ENCODE peak calls at places on chromosomes 2 and 18, in five cellular contexts. Q is colonic mucosa, U is A549, D is left lung, L is breast epithelium. M is an unnamed sample.

GRCh38 chr2:71004857-71005256 is 10.2 kb upstream of the TEX261 start:
- DNase-seq in U (no peak), D (no peak), L (no peak), Q (no peak), M (no peak)

GRCh38 chr2:191463790-191464189 is 214.1 kb upstream of the NABP1 start:
- DNase-seq in L (no peak), U (no peak), D (no peak), Q (no peak), M (no peak)

GRCh38 chr2:180219471-180219870 is 212.4 kb upstream of the CWC22 start:
- DNase-seq in U (no peak), L (no peak), D (no peak), Q (no peak), M (no peak)

GRCh38 chr2:27727257-27727656 is 44.3 kb upstream of the MRPL33 start:
- DNase-seq in D (no peak), U (no peak), Q (peak; percentile 46), L (no peak), M (no peak)

GRCh38 chr2:20621366-20622295 is 29.3 kb downstream of the HS1BP3 start:
- DNase-seq in U (no peak), Q (no peak), L (peak; percentile 35), D (no peak), M (peak; percentile 39)

GRCh38 chr18:79942211-79942610 is 9.2 kb downstream of the SLC66A2 start:
- DNase-seq in D (no peak), Q (peak; percentile 17), L (peak; percentile 15), U (no peak), M (peak; percentile 14)

GRCh38 chr2:23460228-23460627 is 75.2 kb downstream of the KLHL29 start:
- DNase-seq in U (peak; percentile 21), D (no peak), Q (no peak), L (no peak), M (no peak)

GRCh38 chr2:46998551-46998950 is 82.9 kb upstream of the MCFD2 start:
- DNase-seq in L (no peak), Q (no peak), U (no peak), D (no peak), M (no peak)

GRCh38 chr2:97718051-97718882 is 4.9 kb downstream of the ZAP70 start:
- DNase-seq in Q (peak; percentile 33), D (peak; percentile 63), L (no peak), U (no peak), M (no peak)

GRCh38 chr18:44229693-44230108 is 451.0 kb upstream of the SETBP1 start:
- DNase-seq in U (no peak), Q (peak; percentile 49), L (peak; percentile 62), D (peak; percentile 67), M (peak; percentile 48)

GRCh38 chr2:86304416-86304815 is 33.0 kb downstream of the REEP1 start:
- DNase-seq in Q (no peak), L (no peak), D (no peak), U (no peak), M (no peak)

GRCh38 chr2:162244559-162245031 is 1.4 kb upstream of the FAP start:
- DNase-seq in D (peak; percentile 66), L (no peak), U (no peak), Q (no peak), M (peak; percentile 52)

GRCh38 chr2:43131890-43132522 is 94.4 kb downstream of the ZFP36L2 start:
- DNase-seq in L (peak; percentile 76), Q (no peak), D (no peak), U (no peak), M (no peak)

GRCh38 chr2:42048318-42049251 is 764 bp downstream of the PKDCC start:
- DNase-seq in Q (peak; percentile 52), L (no peak), U (no peak), D (no peak), M (no peak)

GRCh38 chr18:68660355-68661183 is 54.3 kb downstream of the TMX3 start:
- DNase-seq in U (peak; percentile 3), Q (no peak), L (no peak), D (no peak), M (no peak)

GRCh38 chr2:26527726-26528125 is 49.8 kb upstream of the OTOF start:
- DNase-seq in D (no peak), Q (no peak), L (peak; percentile 33), U (no peak), M (no peak)

GRCh38 chr2:10141736-10142639 is 19.4 kb downstream of the RRM2 start:
- DNase-seq in L (no peak), U (no peak), D (peak; percentile 82), Q (peak; percentile 37), M (no peak)

GRCh38 chr2:127701651-127702394 is 526 bp downstream of the SFT2D3 start:
- DNase-seq in D (peak; percentile 96), Q (peak; percentile 73), U (peak; percentile 69), L (peak; percentile 76), M (peak; percentile 92)

GRCh38 chr2:71858056-71858455 is 289.6 kb downstream of the CYP26B1 start:
- DNase-seq in U (no peak), L (no peak), D (no peak), Q (no peak), M (no peak)

GRCh38 chr2:238974510-238975166 is 126.8 kb downstream of the TWIST2 start:
- DNase-seq in U (peak; percentile 40), Q (peak; percentile 35), L (no peak), D (no peak), M (no peak)

GRCh38 chr2:26185304-26185928 is 12.5 kb downstream of the GAREM2 start:
- DNase-seq in U (no peak), Q (no peak), D (no peak), L (no peak), M (no peak)

GRCh38 chr2:191521608-191522208 is 156.2 kb upstream of the NABP1 start:
- DNase-seq in L (no peak), Q (no peak), U (peak; percentile 41), D (no peak), M (no peak)

DNA sequence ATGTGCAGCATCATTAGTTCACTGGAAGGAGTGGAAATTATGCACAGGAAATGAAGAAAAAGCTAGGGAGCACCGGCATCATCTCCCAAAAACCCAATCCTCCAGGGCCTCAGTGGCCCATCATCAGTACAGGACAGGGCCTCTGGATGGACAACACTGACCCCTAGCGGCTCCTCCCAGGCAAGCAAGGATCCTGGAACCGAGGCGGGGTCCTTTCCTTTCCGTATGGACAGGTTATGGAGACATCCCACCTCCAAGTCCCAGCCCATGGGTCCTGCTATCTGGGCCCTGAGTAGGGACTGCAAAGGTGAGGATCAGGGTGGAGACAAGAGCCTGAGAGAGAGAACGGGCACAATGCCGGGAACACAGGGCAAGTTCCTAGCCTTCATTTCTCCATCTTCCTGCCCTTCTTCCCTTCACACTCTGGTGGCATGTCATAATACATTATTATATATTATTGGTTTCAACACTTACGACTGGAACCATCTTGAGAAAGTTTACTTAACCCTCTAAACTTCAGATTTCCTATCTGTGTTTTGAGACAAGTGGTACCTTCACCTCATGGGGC is 68.2 kb downstream of the ZNF516 start:
- DNase-seq in U (peak; percentile 34), D (peak; percentile 82), Q (no peak), L (no peak), M (peak; percentile 70)
- TF ChIP-seq CTCF in U (peak; percentile 41), D (peak; percentile 62), Q (peak; percentile 39), L (peak; percentile 39), M (peak; percentile 75)

DNA sequence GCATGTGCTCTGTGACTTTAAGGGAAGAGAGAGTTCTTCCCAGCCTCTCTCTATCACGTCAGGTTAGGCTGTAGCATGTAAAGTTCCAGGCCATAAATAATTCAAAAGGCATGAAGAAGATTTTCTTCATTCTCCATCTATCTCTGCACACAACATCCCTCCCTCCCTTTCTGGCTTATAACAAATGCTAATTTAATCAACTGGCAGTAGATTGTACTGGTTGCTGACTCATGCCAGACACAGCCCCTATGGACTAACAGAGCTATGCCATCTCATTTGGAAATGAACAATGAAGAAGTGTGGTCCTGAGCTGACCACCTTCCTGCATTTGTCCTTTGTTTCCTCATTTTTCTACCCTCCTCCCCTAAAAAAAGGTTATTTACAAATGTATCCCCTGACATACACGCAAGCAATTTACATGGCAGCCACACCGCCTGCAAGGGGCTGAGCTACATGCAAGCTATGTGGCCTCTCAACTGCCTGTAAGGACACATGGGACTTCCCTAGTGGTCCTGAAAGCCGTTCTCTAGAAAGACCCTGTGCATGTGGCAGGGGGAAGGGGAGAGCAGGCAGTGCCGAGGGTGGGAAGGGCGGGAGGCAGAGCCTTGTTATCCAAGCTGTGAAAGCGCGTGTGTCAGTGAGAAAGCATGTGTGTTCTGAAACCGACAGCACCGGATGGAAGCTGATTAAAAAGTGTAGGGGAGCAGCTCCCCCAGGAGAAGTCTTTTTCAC is 90.9 kb upstream of the KLF7 start:
- DNase-seq in D (no peak), Q (no peak), U (no peak), L (no peak), M (no peak)
- H3K4me1 ChIP-seq in D (peaks cover 17% of the 10 kb centered on the region), Q (no peaks in the 10 kb centered on the region), U (peaks cover 91% of the 10 kb centered on the region), L (no peaks in the 10 kb centered on the region), M (peaks cover 48% of the 10 kb centered on the region)

GRCh38 chr18:48928787-48929186 is 22.0 kb downstream of the SMAD7 start:
- DNase-seq in D (peak; percentile 91), L (no peak), U (no peak), Q (peak; percentile 78), M (peak; percentile 88)

GRCh38 chr18:48924621-48925601 is 25.9 kb downstream of the SMAD7 start:
- DNase-seq in Q (peak; percentile 33), L (no peak), D (no peak), U (no peak), M (no peak)

GRCh38 chr18:48923746-48924580 is 26.8 kb downstream of the SMAD7 start:
- DNase-seq in D (no peak), Q (peak; percentile 31), L (no peak), U (no peak), M (no peak)

GRCh38 chr18:48927286-48928080 is 23.3 kb downstream of the SMAD7 start:
- DNase-seq in L (no peak), Q (no peak), D (no peak), U (no peak), M (no peak)

GRCh38 chr18:48926420-48926857 is 24.3 kb downstream of the SMAD7 start:
- DNase-seq in Q (peak; percentile 84), L (no peak), D (no peak), U (no peak), M (no peak)
- TF ChIP-seq CTCF in Q (no peak), L (no peak), D (no peak), U (no peak), M (no peak)

DNA sequence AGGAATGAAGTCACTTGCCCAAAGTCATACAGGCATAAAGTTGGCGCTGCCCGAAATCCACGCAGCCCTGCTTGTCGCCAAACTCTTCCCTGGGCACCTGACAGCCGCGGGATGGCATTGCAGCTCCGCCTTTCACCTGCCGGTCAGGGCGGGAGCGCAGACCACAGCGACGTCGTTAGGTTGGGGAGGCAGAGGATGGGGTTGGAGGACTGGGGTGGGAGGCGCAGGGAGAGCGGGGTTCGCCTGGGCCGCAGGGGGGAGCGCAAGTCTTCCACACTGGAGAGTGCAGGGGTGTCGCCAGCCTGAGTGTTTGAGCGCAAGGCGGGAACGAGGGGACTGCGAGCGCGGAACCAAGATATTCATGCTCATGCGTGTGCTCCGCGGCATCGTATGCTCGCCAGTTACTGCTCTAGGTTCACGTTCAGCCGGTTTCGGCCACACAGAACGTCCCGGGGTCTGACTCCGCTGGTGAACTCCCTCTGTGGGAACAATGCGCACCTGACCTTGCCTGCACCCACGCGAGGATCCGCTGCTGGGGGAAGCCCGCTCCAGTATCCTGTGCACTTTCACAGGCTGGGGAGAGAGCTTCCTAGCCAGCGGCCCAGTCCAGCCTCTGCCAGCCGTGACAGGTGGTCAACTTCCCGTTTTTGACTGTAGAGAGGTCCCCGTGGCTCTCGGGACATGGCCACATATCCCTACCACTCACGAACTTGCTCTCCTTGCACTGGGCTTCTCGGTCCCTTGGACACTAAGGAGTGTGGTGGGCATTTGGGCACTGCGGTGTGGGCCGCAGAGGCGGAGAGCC is 767 bp upstream of the NPPC start:
- DNase-seq in D (no peak), Q (no peak), L (peak; percentile 52), U (no peak), M (peak; percentile 42)
- H3K4me1 ChIP-seq in D (peaks cover 13% of the 10 kb centered on the region), Q (peaks cover 9% of the 10 kb centered on the region), L (peaks cover 8% of the 10 kb centered on the region), U (peaks cover 4% of the 10 kb centered on the region), M (peaks cover 25% of the 10 kb centered on the region)

GRCh38 chr2:11746376-11746806 is at the start of gene LPIN1:
- DNase-seq in L (peak; percentile 90), D (peak; percentile 96), Q (peak; percentile 91), U (peak; percentile 86), M (peak; percentile 92)
- TF ChIP-seq CTCF in L (no peak), D (peak; percentile 9), Q (no peak), U (peak; percentile 17), M (peak; percentile 23)